ENCODE peak calls at places on chromosomes 16 and 17, in seven cellular contexts. Y is activated CD4-positive, alpha-beta T cell treated with anti-CD3 and anti-CD28 coated beads, Interleukin-2, amount 50 U/mL, for 24 hours; G is stimulated activated CD4-positive, alpha-beta T cell treated with anti-CD3 and anti-CD28 coated beads, Interleukin-1b, Interleukin-23, amount 100 ng/mL, for 1 hour; S is activated naive CD8-positive, alpha-beta T cell treated with anti-CD3 and anti-CD28 coated beads, Interleukin-2, amount 50 U/mL, for 24 hours; A is SJSA1; R is osteocyte; V is activated CD8-positive, alpha-beta memory T cell treated with anti-CD3 and anti-CD28 coated beads for 1 hour. I is an unnamed sample.

GRCh38 chr17:161481-161880 is 20.0 kb downstream of the DOC2B start:
- DNase-seq in S (no peak), G (no peak), V (no peak), A (no peak), Y (no peak), R (no peak), I (no peak)

GRCh38 chr16:66458292-66458691 is 31.2 kb downstream of the BEAN1 start:
- DNase-seq in G (no peak), Y (no peak), A (no peak), R (no peak), S (no peak), V (no peak), I (no peak)

GRCh38 chr17:34306466-34306865 is 12.8 kb upstream of the CCL8 start:
- DNase-seq in G (no peak), S (no peak), V (no peak), A (peak), R (peak), Y (no peak), I (peak)

GRCh38 chr17:7328840-7329359 is at the start of gene NEURL4:
- DNase-seq in A (peak), Y (no peak), R (no peak), G (no peak), S (peak), V (no peak), I (no peak)

GRCh38 chr16:81478876-81479496 is 34.4 kb downstream of the CMIP start:
- DNase-seq in G (no peak), A (no peak), S (peak), Y (no peak), V (no peak), R (no peak), I (no peak)

GRCh38 chr16:66204761-66205160 is 161.7 kb upstream of the CDH5 start:
- DNase-seq in R (no peak), V (no peak), Y (no peak), A (no peak), S (no peak), G (no peak), I (no peak)

GRCh38 chr16:56814537-56815432 is 50.2 kb upstream of the SLC12A3 start:
- DNase-seq in S (no peak), V (no peak), Y (no peak), A (peak), R (no peak), G (no peak), I (no peak)

GRCh38 chr17:8153957-8154607 is 1.9 kb upstream of the PER1 start:
- DNase-seq in S (peak), A (peak), R (peak), G (peak), Y (peak), V (peak), I (peak)

GRCh38 chr17:58476812-58477211 is 11.4 kb downstream of the HSF5 start:
- DNase-seq in A (no peak), V (no peak), Y (no peak), S (no peak), R (no peak), G (no peak), I (no peak)

GRCh38 chr17:46013502-46014165 is 14.6 kb downstream of the STH start:
- DNase-seq in A (no peak), S (no peak), R (no peak), Y (no peak), V (no peak), G (no peak), I (no peak)

GRCh38 chr17:1275962-1276736 is 3.3 kb upstream of the TRARG1 start:
- DNase-seq in R (peak), G (peak), S (peak), Y (peak), A (peak), V (peak), I (no peak)

GRCh38 chr17:68771867-68772515 is 170.8 kb upstream of the FAM20A start:
- DNase-seq in A (peak), G (no peak), V (no peak), S (no peak), R (no peak), Y (no peak), I (no peak)

GRCh38 chr16:22868859-22869258 is 54.9 kb downstream of the HS3ST2 start:
- DNase-seq in R (no peak), V (no peak), S (no peak), Y (no peak), G (no peak), A (no peak), I (no peak)

GRCh38 chr17:35265071-35265470 is 22.2 kb downstream of the SLFN5 start:
- DNase-seq in S (no peak), R (no peak), G (no peak), A (no peak), V (no peak), Y (no peak), I (no peak)

GRCh38 chr17:81025756-81026155 is 9.2 kb upstream of the BAIAP2 start:
- DNase-seq in S (no peak), G (no peak), V (no peak), A (no peak), R (no peak), Y (no peak), I (no peak)

GRCh38 chr16:88455610-88456355 is 2.7 kb downstream of the ZFPM1 start:
- DNase-seq in Y (peak), G (peak), A (peak), R (no peak), S (peak), V (peak), I (no peak)

GRCh38 chr16:53504161-53504663 is 1.2 kb upstream of the AKTIP start:
- DNase-seq in Y (no peak), G (no peak), R (no peak), V (no peak), S (peak), A (peak), I (no peak)

GRCh38 chr16:51989637-51990230 is 557.2 kb downstream of the TOX3 start:
- DNase-seq in G (no peak), R (no peak), Y (no peak), S (no peak), A (no peak), V (no peak), I (no peak)

GRCh38 chr16:27748868-27749546 is 199.1 kb downstream of the KATNIP start:
- DNase-seq in S (peak), Y (no peak), R (no peak), A (peak), V (no peak), G (no peak), I (no peak)

GRCh38 chr16:89923640-89924297 is 627 bp downstream of the TUBB3 start:
- DNase-seq in G (no peak), R (no peak), V (no peak), A (no peak), Y (no peak), S (no peak), I (no peak)

GRCh38 chr16:87178977-87179376 is 138.2 kb downstream of the C16orf95 start:
- DNase-seq in R (no peak), G (no peak), Y (no peak), A (peak), S (no peak), V (no peak), I (no peak)

GRCh38 chr16:57628008-57628781 is at the start of gene ADGRG1:
- DNase-seq in V (no peak), R (peak), G (peak), Y (no peak), A (peak), S (peak), I (no peak)

GRCh38 chr17:75824591-75825518 is 19.3 kb downstream of the UNC13D start:
- DNase-seq in S (no peak), A (no peak), G (no peak), V (no peak), Y (no peak), R (no peak), I (no peak)

GRCh38 chr16:72721981-72722380 is 325.9 kb downstream of the ZFHX3 start:
- DNase-seq in S (no peak), V (no peak), G (no peak), R (no peak), A (no peak), Y (no peak), I (no peak)

GRCh38 chr17:27504188-27504995 is 48.1 kb downstream of the KSR1 start:
- DNase-seq in G (no peak), S (no peak), Y (no peak), V (no peak), R (no peak), A (no peak), I (no peak)

GRCh38 chr16:69410285-69410990 is 14.0 kb upstream of the CYB5B start:
- DNase-seq in V (no peak), S (no peak), Y (no peak), A (peak), R (peak), G (no peak), I (no peak)

GRCh38 chr17:55466671-55467070 is 44.6 kb downstream of the SMIM36 start:
- DNase-seq in V (no peak), S (no peak), Y (no peak), G (no peak), R (no peak), A (no peak), I (no peak)

GRCh38 chr16:15511759-15512487 is 77.5 kb downstream of the BMERB1 start:
- DNase-seq in A (no peak), G (no peak), V (no peak), S (no peak), Y (no peak), R (no peak), I (no peak)

GRCh38 chr16:29845656-29846055 is 17.4 kb downstream of the CDIPT start:
- DNase-seq in G (no peak), A (no peak), S (no peak), V (no peak), Y (no peak), R (no peak), I (no peak)

GRCh38 chr16:27722266-27722636 is 172.3 kb downstream of the KATNIP start:
- DNase-seq in S (no peak), Y (no peak), A (no peak), V (no peak), R (no peak), G (no peak), I (no peak)

GRCh38 chr16:71373073-71373472 is 14.6 kb downstream of the CALB2 start:
- DNase-seq in Y (no peak), R (no peak), V (no peak), S (no peak), A (peak), G (no peak), I (no peak)

GRCh38 chr17:82358467-82359350 is at the start of gene TEX19:
- DNase-seq in S (no peak), G (no peak), A (no peak), V (no peak), R (no peak), Y (no peak), I (no peak)

GRCh38 chr17:43125967-43126910 is 1.1 kb upstream of the BRCA1 start:
- DNase-seq in Y (no peak), S (no peak), R (no peak), G (no peak), A (no peak), V (no peak), I (no peak)

GRCh38 chr17:78411241-78411855 is 32.9 kb downstream of the PGS1 start:
- DNase-seq in S (no peak), V (no peak), A (no peak), G (no peak), Y (no peak), R (no peak), I (no peak)

GRCh38 chr17:42381898-42382297 is 6.3 kb downstream of the STAT3 start:
- DNase-seq in Y (no peak), R (no peak), A (no peak), G (no peak), V (no peak), S (no peak), I (no peak)

GRCh38 chr16:89026121-89026612 is 49.2 kb upstream of the CBFA2T3 start:
- DNase-seq in Y (no peak), R (no peak), S (peak), A (no peak), V (no peak), G (no peak), I (no peak)

GRCh38 chr17:44734272-44734671 is 24.5 kb upstream of the ADAM11 start:
- DNase-seq in Y (no peak), S (no peak), V (no peak), A (no peak), R (no peak), G (no peak), I (no peak)

GRCh38 chr17:32298721-32299578 is 33.3 kb downstream of the RHBDL3 start:
- DNase-seq in Y (no peak), A (no peak), R (no peak), S (no peak), V (no peak), G (no peak), I (no peak)